ENCODE peak calls at places on chromosomes 5 and 9, in four cellular contexts. C, D, Q and R are unnamed samples.

GRCh38 chr5:143824851-143825720 is 13.1 kb downstream of the HMHB1 start:
- DNase-seq in C (peak; percentile 84), D (peak; percentile 69), Q (peak; percentile 92), R (peak; percentile 77)

GRCh38 chr5:140362875-140363630 is 3.1 kb downstream of the SLC4A9 start:
- DNase-seq in C (peak; percentile 80), D (peak; percentile 82), Q (peak; percentile 96), R (peak; percentile 96)

GRCh38 chr5:139377226-139377625 is 5.9 kb downstream of the SLC23A1 start:
- DNase-seq in C (no peak), D (no peak), Q (no peak), R (no peak)

GRCh38 chr5:147406636-147407035 is 103.2 kb downstream of the DPYSL3 start:
- DNase-seq in C (no peak), D (no peak), Q (no peak), R (no peak)

GRCh38 chr5:166551384-166551783 is 1740.1 kb upstream of the WWC1 start:
- DNase-seq in C (no peak), D (no peak), Q (no peak), R (no peak)

GRCh38 chr5:148970228-148970627 is 92.6 kb downstream of the SH3TC2 start:
- DNase-seq in C (no peak), D (peak; percentile 63), Q (peak; percentile 27), R (no peak)

GRCh38 chr5:132489051-132489770 is 1.4 kb downstream of the IRF1 start:
- DNase-seq in C (no peak), D (no peak), Q (no peak), R (no peak)

GRCh38 chr5:92801921-92802320 is 779.1 kb downstream of the NR2F1-AS1 start:
- DNase-seq in C (no peak), D (no peak), Q (no peak), R (no peak)

GRCh38 chr5:21236104-21236503 is 1248.1 kb upstream of the CDH18 start:
- DNase-seq in C (no peak), D (no peak), Q (no peak), R (no peak)

GRCh38 chr5:93249651-93250289 is 331.2 kb downstream of the NR2F1-AS1 start:
- DNase-seq in C (no peak), D (no peak), Q (no peak), R (no peak)

GRCh38 chr5:150573216-150573615 is 65.3 kb downstream of the NDST1 start:
- DNase-seq in C (no peak), D (no peak), Q (no peak), R (peak; percentile 5)

GRCh38 chr9:108083160-108083559 is 593.6 kb upstream of the KLF4 start:
- DNase-seq in C (peak; percentile 30), D (no peak), Q (no peak), R (no peak)

GRCh38 chr9:101366038-101366756 is 18.6 kb downstream of the BAAT start:
- DNase-seq in C (no peak), D (no peak), Q (no peak), R (no peak)

GRCh38 chr9:94627287-94627686 is 12.0 kb downstream of the FBP1 start:
- DNase-seq in C (no peak), D (no peak), Q (peak; percentile 64), R (no peak)

GRCh38 chr9:20985851-20986600 is 45.4 kb downstream of the HACD4 start:
- DNase-seq in C (no peak), D (no peak), Q (no peak), R (no peak)
- H3K27ac ChIP-seq in C (no peak overlapping the region), D (no peak overlapping the region), Q (no peak overlapping the region), R (no peak overlapping the region)

DNA sequence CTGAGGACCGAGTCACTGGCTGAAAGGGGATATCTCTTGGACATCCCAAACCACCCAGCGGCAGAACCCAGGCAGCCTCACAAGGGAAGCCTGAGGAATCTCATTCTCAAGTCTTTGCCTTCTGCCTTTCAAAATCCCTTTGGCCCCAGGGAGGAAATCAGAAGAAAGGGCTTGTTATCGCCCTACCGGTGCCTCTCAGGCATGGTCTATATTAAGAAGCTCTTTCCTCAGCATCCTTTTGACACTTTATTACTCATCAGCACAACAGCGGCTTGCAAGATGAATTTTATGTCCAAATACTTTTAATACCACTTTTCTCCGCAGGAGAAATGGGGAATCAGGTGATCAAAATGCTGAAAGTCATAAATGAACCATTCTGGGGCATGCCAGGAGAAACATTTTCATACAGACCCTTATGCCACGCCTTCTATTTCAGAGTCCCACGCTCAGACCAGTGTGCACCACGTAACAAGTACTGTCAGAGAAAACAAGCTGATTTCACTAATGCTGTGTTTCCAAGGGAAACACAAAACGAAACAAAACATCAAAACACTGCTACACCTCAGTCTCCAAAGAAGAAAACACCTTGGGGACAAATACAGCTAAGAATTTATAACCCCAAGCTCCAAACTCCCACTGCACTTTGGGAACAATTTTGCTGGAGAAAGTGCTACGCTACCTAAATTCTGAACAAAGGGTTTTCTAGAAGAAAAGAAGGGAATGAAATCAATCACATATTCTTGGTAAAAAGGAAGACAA is 30.0 kb downstream of the RAPGEF1 start:
- DNase-seq in C (no peak), D (no peak), Q (peak; percentile 35), R (no peak)
- TF ChIP-seq CTCF in C (no peak), D (no peak), Q (no peak), R (no peak)

DNA sequence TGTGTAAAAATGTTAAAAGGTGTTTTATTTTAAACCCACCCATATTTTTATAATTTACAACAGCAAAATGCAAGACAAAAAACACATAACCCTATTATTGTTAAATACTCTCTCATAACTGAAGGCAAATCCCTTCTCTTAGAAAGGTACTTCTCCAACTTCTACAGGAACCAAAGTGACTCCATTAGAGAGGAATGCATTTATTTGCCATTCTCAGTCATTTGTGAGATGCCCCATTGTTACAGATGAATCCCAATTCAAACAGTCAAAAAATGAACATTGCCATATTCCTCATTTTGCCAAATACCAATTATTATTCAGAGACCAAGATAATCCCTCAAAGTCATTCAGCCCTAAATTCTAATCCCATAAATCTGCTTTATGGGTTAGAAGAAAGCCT is 175.8 kb downstream of the TSSK1B start:
- DNase-seq in C (no peak), D (no peak), Q (no peak), R (no peak)
- H3K4me1 ChIP-seq in C (peaks cover 56% of the 10 kb centered on the region), D (no peaks in the 10 kb centered on the region), Q (no peaks in the 10 kb centered on the region), R (no peaks in the 10 kb centered on the region)

GRCh38 chr5:55416306-55416705 is 108.5 kb downstream of the MTREX start:
- DNase-seq in C (no peak), D (no peak), Q (no peak), R (no peak)
- H3K27ac ChIP-seq in C (no peak overlapping the region), D (no peak overlapping the region), Q (no peak overlapping the region), R (no peak overlapping the region)

GRCh38 chr9:137384116-137384756 is 38.7 kb downstream of the EXD3 start:
- DNase-seq in C (no peak), D (no peak), Q (no peak), R (peak; percentile 23)
- TF ChIP-seq CTCF in C (no peak), D (no peak), Q (no peak), R (no peak)

DNA sequence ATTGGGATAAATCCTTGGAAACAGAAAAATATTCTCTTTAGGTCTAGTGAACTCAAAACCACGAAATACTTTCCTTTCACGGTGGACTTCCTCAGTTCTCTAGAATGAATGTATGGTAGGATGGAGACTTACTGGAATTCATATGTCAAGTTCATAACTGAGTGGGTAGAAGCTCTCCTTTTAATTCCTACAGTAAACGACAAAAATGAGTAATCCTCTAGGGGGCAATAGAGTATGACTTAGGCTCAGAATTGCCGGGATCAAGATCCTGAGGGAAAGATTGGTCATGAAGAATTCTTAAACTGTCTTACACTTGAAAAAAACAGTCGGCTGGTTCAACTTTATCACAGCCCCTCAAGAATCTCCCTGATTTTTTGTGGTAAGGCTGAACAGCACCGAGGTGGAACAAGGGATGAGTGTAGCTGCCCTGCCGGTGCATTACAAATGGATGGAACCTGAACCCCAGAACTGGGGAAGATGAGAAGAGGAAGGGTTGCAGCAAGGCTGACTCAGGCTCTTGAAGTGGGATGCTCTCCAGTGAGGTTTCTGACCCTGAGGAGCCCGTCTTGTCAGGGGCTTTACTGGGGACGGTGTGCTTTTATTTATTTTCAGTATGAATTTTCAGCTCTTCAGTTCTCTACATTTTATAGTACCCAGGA is 14.0 kb upstream of the LOX start:
- DNase-seq in C (no peak), D (no peak), Q (peak; percentile 81), R (no peak)
- H3K4me1 ChIP-seq in C (peaks cover 36% of the 10 kb centered on the region), D (no peaks in the 10 kb centered on the region), Q (peaks cover 13% of the 10 kb centered on the region), R (no peaks in the 10 kb centered on the region)

GRCh38 chr5:36590513-36591286 is 15.7 kb upstream of the SLC1A3 start:
- DNase-seq in C (no peak), D (no peak), Q (peak; percentile 33), R (no peak)
- H3K27ac ChIP-seq in C (no peak overlapping the region), D (no peak overlapping the region), Q (peak overlapping the region; percentile 6), R (no peak overlapping the region)

GRCh38 chr9:9790216-9790872 is 822.5 kb downstream of the PTPRD start:
- DNase-seq in C (peak; percentile 87), D (no peak), Q (peak; percentile 74), R (no peak)
- TF ChIP-seq CTCF in C (peak; percentile 85), D (no peak), Q (peak; percentile 95), R (peak; percentile 28)